ENCODE peak calls at places on chromosomes 1 and 21, in six cellular contexts. One of them, this sample, is unnamed.

GRCh38 chr1:2136386-2136821 is 58.2 kb downstream of the FAAP20 start:
- DNase-seq in activated B cell treated with CpG ODN at 0.5 μM for 24 hours: no peak
- DNase-seq in stimulated activated naive CD4-positive, alpha-beta T cell: no peak
- DNase-seq in foreskin fibroblast: no peak
- DNase-seq in stimulated activated CD4-positive, alpha-beta T cell treated with anti-CD3 and anti-CD28 coated beads, Interleukin-4, amount 100 ng/mL, for 24 hours: no peak
- DNase-seq in Kasumi-1: no peak
- DNase-seq in this sample: no peak

GRCh38 chr1:197312163-197312562 is 44.1 kb downstream of the CRB1 start:
- DNase-seq in Kasumi-1: no peak
- DNase-seq in activated B cell treated with CpG ODN at 0.5 μM for 24 hours: no peak
- DNase-seq in stimulated activated naive CD4-positive, alpha-beta T cell: no peak
- DNase-seq in foreskin fibroblast: no peak
- DNase-seq in stimulated activated CD4-positive, alpha-beta T cell treated with anti-CD3 and anti-CD28 coated beads, Interleukin-4, amount 100 ng/mL, for 24 hours: no peak
- DNase-seq in this sample: no peak

GRCh38 chr1:15153842-15154479 is 414 bp downstream of the TMEM51 start:
- DNase-seq in stimulated activated CD4-positive, alpha-beta T cell treated with anti-CD3 and anti-CD28 coated beads, Interleukin-4, amount 100 ng/mL, for 24 hours: peak; percentile 33
- DNase-seq in foreskin fibroblast: peak; percentile 75
- DNase-seq in Kasumi-1: no peak
- DNase-seq in stimulated activated naive CD4-positive, alpha-beta T cell: no peak
- DNase-seq in activated B cell treated with CpG ODN at 0.5 μM for 24 hours: peak; percentile 30
- DNase-seq in this sample: peak; percentile 59

GRCh38 chr1:8255712-8256111 is 62.2 kb upstream of the SLC45A1 start:
- DNase-seq in activated B cell treated with CpG ODN at 0.5 μM for 24 hours: no peak
- DNase-seq in stimulated activated CD4-positive, alpha-beta T cell treated with anti-CD3 and anti-CD28 coated beads, Interleukin-4, amount 100 ng/mL, for 24 hours: no peak
- DNase-seq in Kasumi-1: no peak
- DNase-seq in foreskin fibroblast: no peak
- DNase-seq in stimulated activated naive CD4-positive, alpha-beta T cell: no peak
- DNase-seq in this sample: no peak

GRCh38 chr21:44019568-44019958 is 7.5 kb downstream of the TRAPPC10 start:
- DNase-seq in stimulated activated naive CD4-positive, alpha-beta T cell: no peak
- DNase-seq in stimulated activated CD4-positive, alpha-beta T cell treated with anti-CD3 and anti-CD28 coated beads, Interleukin-4, amount 100 ng/mL, for 24 hours: no peak
- DNase-seq in activated B cell treated with CpG ODN at 0.5 μM for 24 hours: no peak
- DNase-seq in foreskin fibroblast: no peak
- DNase-seq in Kasumi-1: no peak
- DNase-seq in this sample: no peak

GRCh38 chr1:8674912-8675311 is 142.5 kb downstream of the RERE start:
- DNase-seq in foreskin fibroblast: no peak
- DNase-seq in stimulated activated naive CD4-positive, alpha-beta T cell: no peak
- DNase-seq in Kasumi-1: no peak
- DNase-seq in activated B cell treated with CpG ODN at 0.5 μM for 24 hours: no peak
- DNase-seq in stimulated activated CD4-positive, alpha-beta T cell treated with anti-CD3 and anti-CD28 coated beads, Interleukin-4, amount 100 ng/mL, for 24 hours: no peak
- DNase-seq in this sample: no peak

GRCh38 chr1:152410599-152410998 is 3.5 kb downstream of the CRNN start:
- DNase-seq in foreskin fibroblast: no peak
- DNase-seq in stimulated activated naive CD4-positive, alpha-beta T cell: no peak
- DNase-seq in Kasumi-1: no peak
- DNase-seq in stimulated activated CD4-positive, alpha-beta T cell treated with anti-CD3 and anti-CD28 coated beads, Interleukin-4, amount 100 ng/mL, for 24 hours: no peak
- DNase-seq in activated B cell treated with CpG ODN at 0.5 μM for 24 hours: no peak
- DNase-seq in this sample: no peak

GRCh38 chr1:156943756-156944155 is 23.3 kb downstream of the LRRC71 start:
- DNase-seq in Kasumi-1: no peak
- DNase-seq in stimulated activated naive CD4-positive, alpha-beta T cell: no peak
- DNase-seq in foreskin fibroblast: no peak
- DNase-seq in activated B cell treated with CpG ODN at 0.5 μM for 24 hours: no peak
- DNase-seq in stimulated activated CD4-positive, alpha-beta T cell treated with anti-CD3 and anti-CD28 coated beads, Interleukin-4, amount 100 ng/mL, for 24 hours: no peak
- DNase-seq in this sample: no peak

GRCh38 chr1:203442821-203443220 is 32.8 kb upstream of the PRELP start:
- DNase-seq in foreskin fibroblast: peak; percentile 56
- DNase-seq in Kasumi-1: no peak
- DNase-seq in activated B cell treated with CpG ODN at 0.5 μM for 24 hours: no peak
- DNase-seq in stimulated activated CD4-positive, alpha-beta T cell treated with anti-CD3 and anti-CD28 coated beads, Interleukin-4, amount 100 ng/mL, for 24 hours: no peak
- DNase-seq in stimulated activated naive CD4-positive, alpha-beta T cell: no peak
- DNase-seq in this sample: no peak

GRCh38 chr1:48031676-48032075 is 34.5 kb upstream of the TRABD2B start:
- DNase-seq in activated B cell treated with CpG ODN at 0.5 μM for 24 hours: no peak
- DNase-seq in foreskin fibroblast: peak; percentile 33
- DNase-seq in stimulated activated naive CD4-positive, alpha-beta T cell: no peak
- DNase-seq in Kasumi-1: no peak
- DNase-seq in stimulated activated CD4-positive, alpha-beta T cell treated with anti-CD3 and anti-CD28 coated beads, Interleukin-4, amount 100 ng/mL, for 24 hours: no peak
- DNase-seq in this sample: no peak

GRCh38 chr1:938088-938683 is 14.5 kb downstream of the SAMD11 start:
- DNase-seq in stimulated activated naive CD4-positive, alpha-beta T cell: no peak
- DNase-seq in Kasumi-1: no peak
- DNase-seq in stimulated activated CD4-positive, alpha-beta T cell treated with anti-CD3 and anti-CD28 coated beads, Interleukin-4, amount 100 ng/mL, for 24 hours: no peak
- DNase-seq in activated B cell treated with CpG ODN at 0.5 μM for 24 hours: no peak
- DNase-seq in foreskin fibroblast: peak; percentile 69
- DNase-seq in this sample: no peak

GRCh38 chr1:111813440-111814304 is 58.0 kb downstream of the DDX20 start:
- DNase-seq in foreskin fibroblast: no peak
- DNase-seq in activated B cell treated with CpG ODN at 0.5 μM for 24 hours: no peak
- DNase-seq in stimulated activated naive CD4-positive, alpha-beta T cell: no peak
- DNase-seq in stimulated activated CD4-positive, alpha-beta T cell treated with anti-CD3 and anti-CD28 coated beads, Interleukin-4, amount 100 ng/mL, for 24 hours: no peak
- DNase-seq in Kasumi-1: peak; percentile 3
- DNase-seq in this sample: no peak

GRCh38 chr1:21311016-21311415 is 20.8 kb upstream of the ECE1 start:
- DNase-seq in Kasumi-1: no peak
- DNase-seq in stimulated activated CD4-positive, alpha-beta T cell treated with anti-CD3 and anti-CD28 coated beads, Interleukin-4, amount 100 ng/mL, for 24 hours: no peak
- DNase-seq in stimulated activated naive CD4-positive, alpha-beta T cell: no peak
- DNase-seq in activated B cell treated with CpG ODN at 0.5 μM for 24 hours: no peak
- DNase-seq in foreskin fibroblast: peak; percentile 70
- DNase-seq in this sample: no peak

This sample was measured in activated naive CD8-positive, alpha-beta T cell treated with anti-CD3 and anti-CD28 coated beads, Interleukin-2, amount 50 U/mL, for 24 hours.